ENCODE peak calls at places on chromosomes 3 and 15, in nine cellular contexts. D, O, Q, G, K, A, R, F and T are unnamed samples.

GRCh38 chr3:101466465-101467309 is 46.3 kb downstream of the SENP7 start:
- DNase-seq in D (peak), O (peak), Q (no peak), G (no peak), K (no peak), A (peak), R (no peak), F (no peak), T (peak)

GRCh38 chr3:36941162-36941561 is 3.7 kb downstream of the TRANK1 start:
- DNase-seq in D (no peak), O (no peak), Q (no peak), G (no peak), K (no peak), A (no peak), R (no peak), F (no peak), T (no peak)

GRCh38 chr3:177724020-177724638 is 526.8 kb upstream of the TBL1XR1 start:
- DNase-seq in D (peak), O (no peak), Q (peak), G (peak), K (peak), A (no peak), R (no peak), F (no peak), T (no peak)

GRCh38 chr3:50341537-50341936 is 901 bp upstream of the RASSF1 start:
- DNase-seq in D (no peak), O (no peak), Q (no peak), G (no peak), K (no peak), A (no peak), R (no peak), F (no peak), T (no peak)

GRCh38 chr3:46931631-46932441 is 44.7 kb downstream of the CCDC12 start:
- DNase-seq in D (no peak), O (peak), Q (peak), G (peak), K (peak), A (no peak), R (no peak), F (no peak), T (no peak)

GRCh38 chr15:64156652-64157331 is 5.3 kb downstream of the SNX22 start:
- DNase-seq in D (no peak), O (no peak), Q (no peak), G (peak), K (no peak), A (no peak), R (no peak), F (no peak), T (no peak)

GRCh38 chr3:105618561-105618960 is 250.3 kb downstream of the CBLB start:
- DNase-seq in D (no peak), O (no peak), Q (no peak), G (no peak), K (no peak), A (no peak), R (no peak), F (no peak), T (no peak)

GRCh38 chr3:59796486-59796885 is 746.7 kb upstream of the CFAP20DC start:
- DNase-seq in D (no peak), O (no peak), Q (no peak), G (no peak), K (no peak), A (no peak), R (no peak), F (no peak), T (no peak)

GRCh38 chr3:184800349-184800748 is 11.6 kb upstream of the VPS8 start:
- DNase-seq in D (no peak), O (no peak), Q (no peak), G (no peak), K (no peak), A (no peak), R (no peak), F (no peak), T (no peak)
- H3K27ac ChIP-seq in D (no peak), O (no peak), Q (no peak), G (no peak), K (no peak), A (no peak), R (no peak), F (no peak), T (no peak)

DNA sequence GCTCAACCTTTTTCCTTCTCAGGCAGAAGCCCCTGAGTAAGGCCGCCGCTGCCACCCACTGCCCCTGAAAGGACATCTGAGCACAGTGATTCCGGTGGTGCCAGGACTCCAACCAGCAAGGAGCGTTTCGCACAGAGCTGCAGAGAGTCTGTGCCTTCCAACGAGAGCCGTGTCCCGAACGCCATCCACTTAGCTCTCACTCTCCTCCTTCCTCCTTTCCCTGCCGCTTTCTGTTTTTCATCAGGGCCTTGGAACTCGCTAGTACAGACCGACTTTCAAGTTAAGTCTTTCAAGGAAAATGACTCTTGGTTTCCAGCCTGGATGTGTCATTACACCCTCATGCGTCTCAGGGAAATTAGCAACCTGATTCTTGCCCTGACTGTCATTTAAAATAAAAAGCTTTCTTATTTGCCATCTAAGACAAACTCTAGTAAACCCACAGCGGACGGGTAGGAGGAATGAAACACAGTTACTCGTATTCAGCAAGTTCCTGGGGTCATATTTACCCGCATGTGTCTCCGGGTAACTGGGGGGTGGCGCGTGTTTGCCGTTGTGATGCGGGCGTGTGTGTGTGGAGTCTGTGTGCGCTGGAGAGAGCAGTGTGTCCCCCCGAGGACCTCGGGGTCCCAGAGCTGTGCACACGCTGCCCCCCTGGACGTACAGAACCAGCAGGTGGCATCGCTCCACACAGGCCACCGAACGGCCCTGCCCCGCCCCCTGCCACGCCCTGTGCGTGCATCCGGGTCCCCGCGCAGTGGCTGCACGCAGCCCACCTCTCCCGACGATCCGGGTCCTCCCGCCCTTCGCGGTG is 30.4 kb upstream of the ALDH1A3 start:
- DNase-seq in D (peak), O (peak), Q (no peak), G (peak), K (peak), A (peak), R (peak), F (peak), T (peak)
- H3K27ac ChIP-seq in D (peak), O (peak), Q (no peak), G (peak), K (no peak), A (no peak), R (peak), F (peak), T (no peak)

GRCh38 chr15:96123630-96124187 is 206.8 kb upstream of the NR2F2 start:
- DNase-seq in D (no peak), O (no peak), Q (no peak), G (no peak), K (no peak), A (no peak), R (no peak), F (no peak), T (no peak)
- H3K27ac ChIP-seq in D (no peak), O (no peak), Q (no peak), G (no peak), K (no peak), A (no peak), R (no peak), F (no peak), T (no peak)

GRCh38 chr3:44685128-44685800 is 27.2 kb upstream of the ZNF502 start:
- DNase-seq in D (peak), O (peak), Q (peak), G (peak), K (peak), A (peak), R (no peak), F (peak), T (no peak)
- H3K27ac ChIP-seq in D (peak), O (no peak), Q (peak), G (peak), K (no peak), A (no peak), R (no peak), F (no peak), T (no peak)

DNA sequence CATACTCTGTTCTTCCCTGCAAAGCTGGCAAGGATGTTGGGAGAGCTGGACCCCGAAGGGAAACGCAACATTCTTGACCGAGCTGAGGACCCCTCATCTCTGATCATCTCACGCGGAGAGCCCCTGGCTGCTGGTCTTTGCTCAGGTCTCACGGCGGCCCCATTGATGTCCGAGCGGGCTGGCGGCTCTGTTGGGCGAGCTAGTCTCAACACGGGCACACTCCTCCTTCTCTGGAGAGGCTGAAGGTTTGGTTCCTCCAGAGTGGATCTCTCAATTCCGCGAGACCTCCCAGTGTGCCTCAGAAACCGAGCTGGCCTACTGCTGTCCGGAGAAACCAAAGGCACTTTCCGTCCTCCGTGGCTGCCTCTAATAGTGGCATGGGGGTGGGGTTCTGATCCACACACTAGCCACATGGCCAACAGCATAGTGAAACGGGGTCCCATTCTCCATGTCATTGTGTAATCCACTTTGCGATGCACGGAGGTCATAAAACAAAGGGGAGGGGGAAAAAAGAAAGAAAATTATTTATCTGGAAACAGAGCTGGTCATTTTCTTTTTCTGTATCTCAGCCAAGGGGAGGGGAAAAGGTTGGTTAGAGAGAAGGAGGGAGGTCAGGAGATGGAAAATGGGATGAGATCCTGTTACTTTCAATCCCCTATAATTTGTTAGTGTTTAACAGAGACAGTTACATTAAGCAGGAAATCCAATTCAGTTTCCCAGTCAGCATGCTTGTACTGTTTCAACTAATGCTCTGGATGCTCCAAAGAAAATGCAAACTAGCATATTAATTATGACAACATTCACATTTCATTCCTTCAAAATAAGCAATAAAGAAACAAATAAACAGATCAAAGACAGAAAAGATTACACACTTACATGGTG is 1.3 kb downstream of the CCDC80 start:
- DNase-seq in D (no peak), O (no peak), Q (peak), G (no peak), K (peak), A (no peak), R (no peak), F (no peak), T (no peak)
- H3K27ac ChIP-seq in D (peak), O (peak), Q (peak), G (peak), K (peak), A (no peak), R (no peak), F (peak), T (no peak)

GRCh38 chr15:85825118-85825517 is 30.4 kb upstream of the KLHL25 start:
- DNase-seq in D (no peak), O (no peak), Q (no peak), G (no peak), K (no peak), A (no peak), R (no peak), F (no peak), T (no peak)
- H3K27ac ChIP-seq in D (no peak), O (no peak), Q (no peak), G (no peak), K (no peak), A (no peak), R (no peak), F (no peak), T (no peak)

DNA sequence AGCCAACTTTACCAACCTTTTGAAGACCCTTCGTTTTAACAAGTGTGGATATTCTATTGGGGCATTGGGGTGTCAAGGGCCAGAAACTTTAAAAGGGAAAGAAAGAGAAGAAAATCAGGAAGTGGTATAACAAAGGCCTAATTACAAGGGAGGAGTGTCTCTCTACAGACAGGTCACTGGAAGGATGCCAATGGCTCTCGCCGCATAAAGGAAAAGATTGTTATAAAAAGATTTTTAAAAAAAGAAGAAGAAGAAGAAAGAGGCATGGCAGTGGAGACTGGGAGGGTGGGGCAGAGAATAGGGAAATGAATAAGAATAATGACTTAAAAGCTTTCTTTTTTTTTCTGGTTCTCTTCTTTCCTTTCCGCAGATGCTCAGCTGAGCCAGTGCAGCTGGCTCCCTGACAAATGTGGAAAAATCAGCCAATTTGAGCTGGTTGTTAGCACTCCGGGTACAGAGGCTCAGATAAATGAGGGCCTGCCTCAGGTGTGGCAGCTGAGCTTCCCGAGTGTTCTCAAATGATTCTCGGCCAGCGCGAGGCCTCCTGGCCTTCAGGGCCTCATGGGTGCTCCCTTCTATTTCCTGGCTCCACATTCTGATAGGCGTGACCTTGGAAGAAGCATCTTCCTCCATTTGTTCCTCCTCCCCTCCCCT is 234.1 kb downstream of the RORA start:
- DNase-seq in D (peak), O (no peak), Q (no peak), G (peak), K (no peak), A (no peak), R (no peak), F (no peak), T (no peak)
- H3K27ac ChIP-seq in D (peak), O (no peak), Q (no peak), G (no peak), K (no peak), A (no peak), R (no peak), F (peak), T (no peak)

GRCh38 chr3:184359610-184360009 is 1.8 kb downstream of the CLCN2 start:
- DNase-seq in D (peak), O (no peak), Q (no peak), G (no peak), K (no peak), A (no peak), R (no peak), F (no peak), T (no peak)
- H3K27ac ChIP-seq in D (peak), O (no peak), Q (no peak), G (no peak), K (no peak), A (no peak), R (no peak), F (no peak), T (no peak)